ENCODE peak calls at places on chromosome 5, in five cellular contexts. N is AG08396; I is retina; L is NCI-H1694; O is stimulated activated CD8-positive, alpha-beta memory T cell treated with anti-CD3 and anti-CD28 coated beads, Interleukin-2, amount 100 ng/mL, for 1 hour. T is an unnamed sample.

GRCh38 chr5:168600409-168600808 is 21.2 kb upstream of the PANK3 start:
- DNase-seq in I (peak), L (no peak), O (no peak), N (no peak), T (no peak)

GRCh38 chr5:154358410-154359221 is 87.2 kb upstream of the SAP30L start:
- DNase-seq in L (no peak), N (no peak), O (no peak), I (peak), T (no peak)

GRCh38 chr5:26625099-26625498 is 413.3 kb downstream of the CDH9 start:
- DNase-seq in L (no peak), N (no peak), O (no peak), I (no peak), T (no peak)

GRCh38 chr5:39219433-39219832 is at the start of gene FYB1:
- DNase-seq in O (no peak), L (no peak), I (no peak), N (no peak), T (no peak)

GRCh38 chr5:170903075-170903474 is 41.3 kb downstream of the RANBP17 start:
- DNase-seq in I (no peak), L (no peak), O (no peak), N (no peak), T (no peak)

GRCh38 chr5:24492231-24492630 is 152.5 kb downstream of the CDH10 start:
- DNase-seq in N (no peak), I (no peak), L (no peak), O (no peak), T (no peak)

GRCh38 chr5:143063175-143063970 is 293.2 kb downstream of the ARHGAP26 start:
- DNase-seq in N (no peak), L (no peak), I (no peak), O (no peak), T (no peak)

GRCh38 chr5:53167836-53168235 is 58.3 kb upstream of the MOCS2 start:
- DNase-seq in I (no peak), O (no peak), N (peak), L (no peak), T (no peak)

GRCh38 chr5:147259837-147260236 is 25.0 kb downstream of the STK32A start:
- DNase-seq in N (no peak), I (no peak), O (no peak), L (no peak), T (no peak)